ENCODE peak calls at places on chromosome 22, in five cellular contexts. U, I, Z, P and C are unnamed samples.

GRCh38 chr22:17514092-17514491 is 49.2 kb upstream of the SLC25A18 start:
- DNase-seq in U (no peak), I (no peak), Z (no peak), P (no peak), C (no peak)

GRCh38 chr22:49392247-49392646 is 435.4 kb downstream of the BRD1 start:
- DNase-seq in U (no peak), I (no peak), Z (no peak), P (no peak), C (no peak)

GRCh38 chr22:19772673-19773469 is 12.3 kb downstream of the TBX1 start:
- DNase-seq in U (no peak), I (no peak), Z (no peak), P (no peak), C (no peak)

GRCh38 chr22:23263651-23264555 is 83.6 kb downstream of the BCR start:
- DNase-seq in U (no peak), I (no peak), Z (no peak), P (no peak), C (peak)

GRCh38 chr22:37715760-37716159 is 18.9 kb downstream of the TRIOBP start:
- DNase-seq in U (no peak), I (no peak), Z (no peak), P (no peak), C (no peak)

GRCh38 chr22:26045855-26046254 is 123.4 kb upstream of the SEZ6L start:
- DNase-seq in U (no peak), I (no peak), Z (no peak), P (no peak), C (no peak)

GRCh38 chr22:35102663-35103062 is 36.7 kb downstream of the ISX start:
- DNase-seq in U (peak), I (no peak), Z (peak), P (no peak), C (peak)

GRCh38 chr22:47012589-47013365 is 250.3 kb downstream of the TBC1D22A start:
- DNase-seq in U (peak), I (peak), Z (peak), P (no peak), C (no peak)

GRCh38 chr22:41682033-41682807 is 6.4 kb downstream of the SNU13 start:
- DNase-seq in U (peak), I (peak), Z (peak), P (peak), C (peak)

GRCh38 chr22:48197189-48197690 is 1434.8 kb downstream of the TBC1D22A start:
- DNase-seq in U (no peak), I (no peak), Z (no peak), P (no peak), C (no peak)

GRCh38 chr22:26821854-26822253 is 164.5 kb downstream of the MIAT start:
- DNase-seq in U (no peak), I (no peak), Z (no peak), P (no peak), C (no peak)

GRCh38 chr22:41725510-41726110 is 26.3 kb downstream of the MEI1 start:
- DNase-seq in U (no peak), I (no peak), Z (peak), P (no peak), C (no peak)